ENCODE peak calls at places on chromosomes 7 and 10, in eight cellular contexts. One of them, this sample, is unnamed.

GRCh38 chr10:56178210-56178609 is 182.8 kb downstream of the ZWINT start:
- DNase-seq in NCI-H2171: no peak
- DNase-seq in lung microvascular endothelial cell: no peak
- DNase-seq in GM04503: no peak
- DNase-seq in activated T-cell treated with anti-CD3 and anti-CD28 coated beads, Interleukin-2, amount 50 U/mL, for 72 hours: no peak
- DNase-seq in cardiac septum: peak; percentile 76
- DNase-seq in T-cell: no peak
- DNase-seq in effector memory CD4-positive, alpha-beta T cell: no peak
- DNase-seq in this sample: no peak

GRCh38 chr7:47557986-47558670 is 23.8 kb downstream of the TNS3 start:
- DNase-seq in NCI-H2171: no peak
- DNase-seq in lung microvascular endothelial cell: no peak
- DNase-seq in GM04503: no peak
- DNase-seq in activated T-cell treated with anti-CD3 and anti-CD28 coated beads, Interleukin-2, amount 50 U/mL, for 72 hours: no peak
- DNase-seq in cardiac septum: no peak
- DNase-seq in T-cell: no peak
- DNase-seq in effector memory CD4-positive, alpha-beta T cell: no peak
- DNase-seq in this sample: no peak

GRCh38 chr7:69412331-69413146 is 185.7 kb upstream of the AUTS2 start:
- DNase-seq in NCI-H2171: no peak
- DNase-seq in lung microvascular endothelial cell: no peak
- DNase-seq in GM04503: peak; percentile 55
- DNase-seq in activated T-cell treated with anti-CD3 and anti-CD28 coated beads, Interleukin-2, amount 50 U/mL, for 72 hours: peak; percentile 23
- DNase-seq in cardiac septum: peak; percentile 62
- DNase-seq in T-cell: no peak
- DNase-seq in effector memory CD4-positive, alpha-beta T cell: no peak
- DNase-seq in this sample: no peak

GRCh38 chr10:76899490-76899889 is 738.1 kb downstream of the KCNMA1 start:
- DNase-seq in NCI-H2171: no peak
- DNase-seq in lung microvascular endothelial cell: no peak
- DNase-seq in GM04503: peak; percentile 24
- DNase-seq in activated T-cell treated with anti-CD3 and anti-CD28 coated beads, Interleukin-2, amount 50 U/mL, for 72 hours: no peak
- DNase-seq in cardiac septum: no peak
- DNase-seq in T-cell: no peak
- DNase-seq in effector memory CD4-positive, alpha-beta T cell: no peak
- DNase-seq in this sample: no peak

GRCh38 chr7:19404912-19405329 is 259.7 kb upstream of the FERD3L start:
- DNase-seq in NCI-H2171: no peak
- DNase-seq in lung microvascular endothelial cell: no peak
- DNase-seq in GM04503: peak; percentile 98
- DNase-seq in activated T-cell treated with anti-CD3 and anti-CD28 coated beads, Interleukin-2, amount 50 U/mL, for 72 hours: no peak
- DNase-seq in cardiac septum: no peak
- DNase-seq in T-cell: no peak
- DNase-seq in effector memory CD4-positive, alpha-beta T cell: no peak
- DNase-seq in this sample: no peak

GRCh38 chr7:10557375-10557774 is 416.3 kb upstream of the PHF14 start:
- DNase-seq in NCI-H2171: no peak
- DNase-seq in lung microvascular endothelial cell: no peak
- DNase-seq in GM04503: no peak
- DNase-seq in activated T-cell treated with anti-CD3 and anti-CD28 coated beads, Interleukin-2, amount 50 U/mL, for 72 hours: no peak
- DNase-seq in cardiac septum: no peak
- DNase-seq in T-cell: no peak
- DNase-seq in effector memory CD4-positive, alpha-beta T cell: no peak
- DNase-seq in this sample: no peak

GRCh38 chr10:5234106-5234877 is 37.7 kb downstream of the AKR1C4 start:
- DNase-seq in NCI-H2171: peak; percentile 1
- DNase-seq in lung microvascular endothelial cell: peak; percentile 49
- DNase-seq in GM04503: peak; percentile 27
- DNase-seq in activated T-cell treated with anti-CD3 and anti-CD28 coated beads, Interleukin-2, amount 50 U/mL, for 72 hours: no peak
- DNase-seq in cardiac septum: no peak
- DNase-seq in T-cell: no peak
- DNase-seq in effector memory CD4-positive, alpha-beta T cell: no peak
- DNase-seq in this sample: no peak

GRCh38 chr10:94084344-94084743 is 90.6 kb downstream of the PLCE1 start:
- DNase-seq in NCI-H2171: no peak
- DNase-seq in lung microvascular endothelial cell: no peak
- DNase-seq in GM04503: no peak
- DNase-seq in activated T-cell treated with anti-CD3 and anti-CD28 coated beads, Interleukin-2, amount 50 U/mL, for 72 hours: no peak
- DNase-seq in cardiac septum: no peak
- DNase-seq in T-cell: no peak
- DNase-seq in effector memory CD4-positive, alpha-beta T cell: no peak
- DNase-seq in this sample: no peak

GRCh38 chr7:128129224-128129864 is 98.1 kb upstream of the LRRC4 start:
- DNase-seq in NCI-H2171: no peak
- DNase-seq in lung microvascular endothelial cell: no peak
- DNase-seq in GM04503: no peak
- DNase-seq in activated T-cell treated with anti-CD3 and anti-CD28 coated beads, Interleukin-2, amount 50 U/mL, for 72 hours: no peak
- DNase-seq in cardiac septum: no peak
- DNase-seq in T-cell: no peak
- DNase-seq in effector memory CD4-positive, alpha-beta T cell: no peak
- DNase-seq in this sample: no peak

GRCh38 chr10:43128958-43129706 is 9.1 kb upstream of the CSGALNACT2 start:
- DNase-seq in NCI-H2171: no peak
- DNase-seq in lung microvascular endothelial cell: no peak
- DNase-seq in GM04503: peak; percentile 96
- DNase-seq in activated T-cell treated with anti-CD3 and anti-CD28 coated beads, Interleukin-2, amount 50 U/mL, for 72 hours: peak; percentile 59
- DNase-seq in cardiac septum: peak; percentile 65
- DNase-seq in T-cell: no peak
- DNase-seq in effector memory CD4-positive, alpha-beta T cell: no peak
- DNase-seq in this sample: no peak

GRCh38 chr10:86366033-86366901 is at the start of gene GRID1:
- DNase-seq in NCI-H2171: peak; percentile 52
- DNase-seq in lung microvascular endothelial cell: peak; percentile 20
- DNase-seq in GM04503: no peak
- DNase-seq in activated T-cell treated with anti-CD3 and anti-CD28 coated beads, Interleukin-2, amount 50 U/mL, for 72 hours: peak; percentile 23
- DNase-seq in cardiac septum: peak; percentile 73
- DNase-seq in T-cell: no peak
- DNase-seq in effector memory CD4-positive, alpha-beta T cell: no peak
- DNase-seq in this sample: no peak

GRCh38 chr10:124558901-124559321 is 97.3 kb downstream of the LHPP start:
- DNase-seq in NCI-H2171: no peak
- DNase-seq in lung microvascular endothelial cell: no peak
- DNase-seq in GM04503: no peak
- DNase-seq in activated T-cell treated with anti-CD3 and anti-CD28 coated beads, Interleukin-2, amount 50 U/mL, for 72 hours: no peak
- DNase-seq in cardiac septum: no peak
- DNase-seq in T-cell: no peak
- DNase-seq in effector memory CD4-positive, alpha-beta T cell: no peak
- DNase-seq in this sample: no peak

GRCh38 chr10:359762-360161 is 224.5 kb downstream of the ZMYND11 start:
- DNase-seq in NCI-H2171: no peak
- DNase-seq in lung microvascular endothelial cell: no peak
- DNase-seq in GM04503: no peak
- DNase-seq in activated T-cell treated with anti-CD3 and anti-CD28 coated beads, Interleukin-2, amount 50 U/mL, for 72 hours: no peak
- DNase-seq in cardiac septum: no peak
- DNase-seq in T-cell: no peak
- DNase-seq in effector memory CD4-positive, alpha-beta T cell: no peak
- DNase-seq in this sample: no peak

GRCh38 chr7:68476966-68477365 is 1121.3 kb upstream of the AUTS2 start:
- DNase-seq in NCI-H2171: no peak
- DNase-seq in lung microvascular endothelial cell: no peak
- DNase-seq in GM04503: no peak
- DNase-seq in activated T-cell treated with anti-CD3 and anti-CD28 coated beads, Interleukin-2, amount 50 U/mL, for 72 hours: no peak
- DNase-seq in cardiac septum: no peak
- DNase-seq in T-cell: no peak
- DNase-seq in effector memory CD4-positive, alpha-beta T cell: no peak
- DNase-seq in this sample: no peak

GRCh38 chr10:101709359-101710063 is 14.5 kb upstream of the FBXW4 start:
- DNase-seq in NCI-H2171: no peak
- DNase-seq in lung microvascular endothelial cell: no peak
- DNase-seq in GM04503: no peak
- DNase-seq in activated T-cell treated with anti-CD3 and anti-CD28 coated beads, Interleukin-2, amount 50 U/mL, for 72 hours: no peak
- DNase-seq in cardiac septum: no peak
- DNase-seq in T-cell: no peak
- DNase-seq in effector memory CD4-positive, alpha-beta T cell: no peak
- DNase-seq in this sample: no peak

GRCh38 chr10:65550761-65551160 is 1375.1 kb upstream of the LRRTM3 start:
- DNase-seq in NCI-H2171: no peak
- DNase-seq in lung microvascular endothelial cell: no peak
- DNase-seq in GM04503: no peak
- DNase-seq in activated T-cell treated with anti-CD3 and anti-CD28 coated beads, Interleukin-2, amount 50 U/mL, for 72 hours: no peak
- DNase-seq in cardiac septum: no peak
- DNase-seq in T-cell: no peak
- DNase-seq in effector memory CD4-positive, alpha-beta T cell: no peak
- DNase-seq in this sample: no peak

GRCh38 chr10:18164093-18164492 is 23.9 kb downstream of the CACNB2 start:
- DNase-seq in NCI-H2171: no peak
- DNase-seq in lung microvascular endothelial cell: no peak
- DNase-seq in GM04503: no peak
- DNase-seq in activated T-cell treated with anti-CD3 and anti-CD28 coated beads, Interleukin-2, amount 50 U/mL, for 72 hours: no peak
- DNase-seq in cardiac septum: no peak
- DNase-seq in T-cell: no peak
- DNase-seq in effector memory CD4-positive, alpha-beta T cell: no peak
- DNase-seq in this sample: no peak

GRCh38 chr10:114256822-114257221 is 17.8 kb downstream of the VWA2 start:
- DNase-seq in NCI-H2171: no peak
- DNase-seq in lung microvascular endothelial cell: no peak
- DNase-seq in GM04503: no peak
- DNase-seq in activated T-cell treated with anti-CD3 and anti-CD28 coated beads, Interleukin-2, amount 50 U/mL, for 72 hours: no peak
- DNase-seq in cardiac septum: no peak
- DNase-seq in T-cell: no peak
- DNase-seq in effector memory CD4-positive, alpha-beta T cell: no peak
- DNase-seq in this sample: no peak

GRCh38 chr7:57424515-57425238 is 25.3 kb upstream of the ZNF716 start:
- DNase-seq in NCI-H2171: no peak
- DNase-seq in lung microvascular endothelial cell: no peak
- DNase-seq in GM04503: no peak
- DNase-seq in activated T-cell treated with anti-CD3 and anti-CD28 coated beads, Interleukin-2, amount 50 U/mL, for 72 hours: no peak
- DNase-seq in cardiac septum: no peak
- DNase-seq in T-cell: no peak
- DNase-seq in effector memory CD4-positive, alpha-beta T cell: no peak
- DNase-seq in this sample: no peak

GRCh38 chr7:112162161-112163020 is 43.8 kb downstream of the DOCK4 start:
- DNase-seq in NCI-H2171: no peak
- DNase-seq in lung microvascular endothelial cell: peak; percentile 99
- DNase-seq in GM04503: no peak
- DNase-seq in activated T-cell treated with anti-CD3 and anti-CD28 coated beads, Interleukin-2, amount 50 U/mL, for 72 hours: no peak
- DNase-seq in cardiac septum: no peak
- DNase-seq in T-cell: no peak
- DNase-seq in effector memory CD4-positive, alpha-beta T cell: no peak
- DNase-seq in this sample: no peak

GRCh38 chr10:21402606-21403083 is 122.8 kb downstream of the SKIDA1 start:
- DNase-seq in NCI-H2171: no peak
- DNase-seq in lung microvascular endothelial cell: no peak
- DNase-seq in GM04503: peak; percentile 16
- DNase-seq in activated T-cell treated with anti-CD3 and anti-CD28 coated beads, Interleukin-2, amount 50 U/mL, for 72 hours: no peak
- DNase-seq in cardiac septum: no peak
- DNase-seq in T-cell: no peak
- DNase-seq in effector memory CD4-positive, alpha-beta T cell: no peak
- DNase-seq in this sample: no peak

GRCh38 chr7:24576171-24577052 is 3.2 kb downstream of the PALS2 start:
- DNase-seq in NCI-H2171: no peak
- DNase-seq in lung microvascular endothelial cell: peak; percentile 77
- DNase-seq in GM04503: no peak
- DNase-seq in activated T-cell treated with anti-CD3 and anti-CD28 coated beads, Interleukin-2, amount 50 U/mL, for 72 hours: no peak
- DNase-seq in cardiac septum: no peak
- DNase-seq in T-cell: no peak
- DNase-seq in effector memory CD4-positive, alpha-beta T cell: no peak
- DNase-seq in this sample: peak; percentile 42

GRCh38 chr7:23205861-23206510 is 24.1 kb downstream of the NUP42 start:
- DNase-seq in NCI-H2171: no peak
- DNase-seq in lung microvascular endothelial cell: peak; percentile 20
- DNase-seq in GM04503: no peak
- DNase-seq in activated T-cell treated with anti-CD3 and anti-CD28 coated beads, Interleukin-2, amount 50 U/mL, for 72 hours: no peak
- DNase-seq in cardiac septum: no peak
- DNase-seq in T-cell: no peak
- DNase-seq in effector memory CD4-positive, alpha-beta T cell: no peak
- DNase-seq in this sample: no peak

GRCh38 chr10:120945801-120946302 is 94.7 kb downstream of the WDR11 start:
- DNase-seq in NCI-H2171: no peak
- DNase-seq in lung microvascular endothelial cell: no peak
- DNase-seq in GM04503: no peak
- DNase-seq in activated T-cell treated with anti-CD3 and anti-CD28 coated beads, Interleukin-2, amount 50 U/mL, for 72 hours: no peak
- DNase-seq in cardiac septum: no peak
- DNase-seq in T-cell: no peak
- DNase-seq in effector memory CD4-positive, alpha-beta T cell: no peak
- DNase-seq in this sample: no peak

GRCh38 chr10:124288928-124289921 is 129.5 kb downstream of the OAT start:
- DNase-seq in NCI-H2171: no peak
- DNase-seq in lung microvascular endothelial cell: no peak
- DNase-seq in GM04503: no peak
- DNase-seq in activated T-cell treated with anti-CD3 and anti-CD28 coated beads, Interleukin-2, amount 50 U/mL, for 72 hours: no peak
- DNase-seq in cardiac septum: peak; percentile 68
- DNase-seq in T-cell: no peak
- DNase-seq in effector memory CD4-positive, alpha-beta T cell: no peak
- DNase-seq in this sample: no peak

GRCh38 chr7:37526623-37527022 is 78.0 kb upstream of the ELMO1 start:
- DNase-seq in NCI-H2171: no peak
- DNase-seq in lung microvascular endothelial cell: no peak
- DNase-seq in GM04503: no peak
- DNase-seq in activated T-cell treated with anti-CD3 and anti-CD28 coated beads, Interleukin-2, amount 50 U/mL, for 72 hours: no peak
- DNase-seq in cardiac septum: no peak
- DNase-seq in T-cell: no peak
- DNase-seq in effector memory CD4-positive, alpha-beta T cell: no peak
- DNase-seq in this sample: no peak

This sample was measured in glomerular endothelial cell.